ENCODE peak calls at places on chromosome 12, in nine cellular contexts. J is IMR-90, F is esophagus squamous epithelium, G is colonic mucosa, T is DND-41, U is HL-60, N is AG09319, L is heart right ventricle, V is endothelial cell. X is an unnamed sample.

GRCh38 chr12:25433581-25434325 is 119.3 kb downstream of the LMNTD1 start:
- DNase-seq in J (peak), F (no peak), G (no peak), T (no peak), U (no peak), N (no peak), L (no peak), V (no peak), X (no peak)

GRCh38 chr12:26195250-26195640 is at the start of gene SSPN:
- DNase-seq in J (peak), F (peak), G (peak), T (no peak), U (no peak), N (no peak), L (peak), V (peak), X (peak)

GRCh38 chr12:124002654-124003053 is 29.6 kb downstream of the ZNF664 start:
- DNase-seq in J (no peak), F (no peak), G (no peak), T (no peak), U (no peak), N (no peak), L (no peak), V (no peak), X (no peak)

GRCh38 chr12:124321040-124321481 is 26.2 kb downstream of the RFLNA start:
- DNase-seq in J (peak), F (no peak), G (peak), T (peak), U (peak), N (no peak), L (peak), V (peak), X (peak)

GRCh38 chr12:27277846-27278260 is 33.8 kb downstream of the STK38L start:
- DNase-seq in J (peak), F (no peak), G (peak), T (no peak), U (no peak), N (peak), L (no peak), V (no peak), X (peak)

GRCh38 chr12:110934093-110934852 is 13.9 kb upstream of the MYL2 start:
- DNase-seq in J (no peak), F (no peak), G (no peak), T (no peak), U (no peak), N (no peak), L (no peak), V (no peak), X (no peak)

GRCh38 chr12:124487065-124487833 is 80.2 kb downstream of the NCOR2 start:
- DNase-seq in J (no peak), F (no peak), G (no peak), T (no peak), U (peak), N (no peak), L (peak), V (no peak), X (no peak)

GRCh38 chr12:96907681-96908163 is 665 bp downstream of the NEDD1 start:
- DNase-seq in J (peak), F (no peak), G (peak), T (peak), U (peak), N (no peak), L (no peak), V (peak), X (peak)

GRCh38 chr12:54504550-54504949 is 7.0 kb downstream of the NCKAP1L start:
- DNase-seq in J (no peak), F (no peak), G (no peak), T (no peak), U (no peak), N (no peak), L (no peak), V (no peak), X (no peak)

GRCh38 chr12:105907982-105908381 is 230.8 kb downstream of the NUAK1 start:
- DNase-seq in J (no peak), F (no peak), G (no peak), T (no peak), U (no peak), N (no peak), L (no peak), V (no peak), X (no peak)

GRCh38 chr12:11321980-11322379 is 11.7 kb upstream of the PRB4 start:
- DNase-seq in J (no peak), F (no peak), G (no peak), T (no peak), U (no peak), N (no peak), L (no peak), V (no peak), X (no peak)

GRCh38 chr12:31804185-31804504 is 75.3 kb upstream of the AMN1 start:
- DNase-seq in J (no peak), F (no peak), G (no peak), T (no peak), U (no peak), N (no peak), L (no peak), V (no peak), X (no peak)

GRCh38 chr12:130081420-130081819 is 80.8 kb upstream of the FZD10 start:
- DNase-seq in J (no peak), F (no peak), G (no peak), T (no peak), U (no peak), N (no peak), L (no peak), V (no peak), X (no peak)

GRCh38 chr12:102629262-102629888 is 149.0 kb upstream of the IGF1 start:
- DNase-seq in J (peak), F (no peak), G (no peak), T (no peak), U (no peak), N (no peak), L (no peak), V (no peak), X (no peak)

GRCh38 chr12:41981758-41982157 is 162.9 kb downstream of the GXYLT1 start:
- DNase-seq in J (peak), F (no peak), G (no peak), T (no peak), U (no peak), N (no peak), L (no peak), V (no peak), X (no peak)

GRCh38 chr12:21502872-21503271 is 1.3 kb downstream of the GOLT1B start:
- DNase-seq in J (no peak), F (no peak), G (no peak), T (no peak), U (no peak), N (no peak), L (no peak), V (no peak), X (no peak)

GRCh38 chr12:95966287-95966870 is 23.2 kb downstream of the AMDHD1 start:
- DNase-seq in J (no peak), F (no peak), G (no peak), T (no peak), U (no peak), N (no peak), L (no peak), V (no peak), X (no peak)

GRCh38 chr12:91053951-91054715 is 3.7 kb downstream of the KERA start:
- DNase-seq in J (peak), F (no peak), G (peak), T (no peak), U (no peak), N (peak), L (no peak), V (no peak), X (no peak)

GRCh38 chr12:5511644-5512584 is 80.0 kb downstream of the NTF3 start:
- DNase-seq in J (peak), F (no peak), G (peak), T (peak), U (peak), N (peak), L (peak), V (peak), X (peak)

GRCh38 chr12:32906407-32907165 is 10.0 kb upstream of the PKP2 start:
- DNase-seq in J (no peak), F (no peak), G (peak), T (no peak), U (no peak), N (no peak), L (no peak), V (no peak), X (peak)

GRCh38 chr12:113207621-113208040 is 13.6 kb upstream of the TPCN1 start:
- DNase-seq in J (no peak), F (no peak), G (no peak), T (peak), U (peak), N (no peak), L (no peak), V (no peak), X (peak)

GRCh38 chr12:119528241-119528640 is 65.3 kb upstream of the TMEM233 start:
- DNase-seq in J (no peak), F (no peak), G (no peak), T (no peak), U (no peak), N (no peak), L (no peak), V (no peak), X (no peak)

GRCh38 chr12:131177599-131177998 is 223.9 kb downstream of the ADGRD1 start:
- DNase-seq in J (no peak), F (no peak), G (no peak), T (no peak), U (no peak), N (no peak), L (no peak), V (no peak), X (no peak)

GRCh38 chr12:103504606-103505005 is 8.8 kb upstream of the C12orf42 start:
- DNase-seq in J (no peak), F (no peak), G (no peak), T (no peak), U (no peak), N (no peak), L (no peak), V (no peak), X (no peak)

GRCh38 chr12:48050174-48050573 is 45.9 kb upstream of the COL2A1 start:
- DNase-seq in J (peak), F (no peak), G (no peak), T (no peak), U (no peak), N (no peak), L (no peak), V (no peak), X (no peak)

GRCh38 chr12:65526311-65526710 is 247.8 kb downstream of the MSRB3 start:
- DNase-seq in J (peak), F (no peak), G (no peak), T (no peak), U (no peak), N (no peak), L (no peak), V (no peak), X (no peak)

GRCh38 chr12:124927325-124928094 is 13.1 kb upstream of the UBC start:
- DNase-seq in J (peak), F (no peak), G (peak), T (peak), U (peak), N (no peak), L (peak), V (peak), X (peak)

GRCh38 chr12:102903318-102904007 is 13.6 kb downstream of the PAH start:
- DNase-seq in J (no peak), F (no peak), G (no peak), T (no peak), U (no peak), N (no peak), L (no peak), V (no peak), X (no peak)

GRCh38 chr12:45887544-45887943 is 102.8 kb downstream of the SCAF11 start:
- DNase-seq in J (no peak), F (no peak), G (no peak), T (no peak), U (no peak), N (no peak), L (no peak), V (no peak), X (no peak)

GRCh38 chr12:45895961-45896360 is 94.4 kb downstream of the SCAF11 start:
- DNase-seq in J (no peak), F (no peak), G (no peak), T (no peak), U (no peak), N (no peak), L (no peak), V (no peak), X (no peak)

GRCh38 chr12:45898094-45898493 is 92.3 kb downstream of the SCAF11 start:
- DNase-seq in J (no peak), F (no peak), G (no peak), T (no peak), U (no peak), N (no peak), L (no peak), V (no peak), X (no peak)

GRCh38 chr12:45890276-45890675 is 100.1 kb downstream of the SCAF11 start:
- DNase-seq in J (no peak), F (no peak), G (no peak), T (no peak), U (no peak), N (no peak), L (no peak), V (no peak), X (no peak)

DNA sequence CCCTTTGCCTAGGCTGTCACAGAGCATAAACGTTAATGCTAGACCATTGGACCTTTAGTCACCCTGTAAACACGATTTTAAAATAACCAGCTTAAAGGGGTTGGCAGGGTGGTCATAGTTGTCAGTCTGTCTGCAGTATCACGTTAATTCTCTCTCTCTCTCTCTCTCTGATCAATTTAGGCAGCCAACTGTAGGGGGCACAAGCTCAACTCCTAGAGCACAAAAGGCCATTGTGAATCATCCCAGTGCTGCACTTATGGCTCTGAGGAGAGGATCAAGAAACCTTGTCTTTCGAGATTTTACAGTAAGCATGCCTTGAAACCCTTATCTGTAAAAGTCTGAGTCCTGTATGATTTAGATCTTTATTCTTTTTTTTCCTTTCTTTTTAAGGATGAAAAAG is 97.1 kb downstream of the SCAF11 start:
- DNase-seq in J (peak), F (no peak), G (no peak), T (no peak), U (no peak), N (no peak), L (no peak), V (no peak), X (peak)
- TF ChIP-seq CTCF in J (peak), F (no peak), G (no peak), T (peak), U (no peak), N (no peak), L (no peak), V (no peak), X (no peak)

GRCh38 chr12:76878045-76878898 is 547 bp downstream of the CSRP2 start:
- DNase-seq in J (no peak), F (no peak), G (peak), T (no peak), U (no peak), N (no peak), L (peak), V (peak), X (peak)
- TF ChIP-seq CTCF in J (peak), F (peak), G (no peak), T (no peak), U (no peak), N (peak), L (no peak), V (no peak), X (no peak)

DNA sequence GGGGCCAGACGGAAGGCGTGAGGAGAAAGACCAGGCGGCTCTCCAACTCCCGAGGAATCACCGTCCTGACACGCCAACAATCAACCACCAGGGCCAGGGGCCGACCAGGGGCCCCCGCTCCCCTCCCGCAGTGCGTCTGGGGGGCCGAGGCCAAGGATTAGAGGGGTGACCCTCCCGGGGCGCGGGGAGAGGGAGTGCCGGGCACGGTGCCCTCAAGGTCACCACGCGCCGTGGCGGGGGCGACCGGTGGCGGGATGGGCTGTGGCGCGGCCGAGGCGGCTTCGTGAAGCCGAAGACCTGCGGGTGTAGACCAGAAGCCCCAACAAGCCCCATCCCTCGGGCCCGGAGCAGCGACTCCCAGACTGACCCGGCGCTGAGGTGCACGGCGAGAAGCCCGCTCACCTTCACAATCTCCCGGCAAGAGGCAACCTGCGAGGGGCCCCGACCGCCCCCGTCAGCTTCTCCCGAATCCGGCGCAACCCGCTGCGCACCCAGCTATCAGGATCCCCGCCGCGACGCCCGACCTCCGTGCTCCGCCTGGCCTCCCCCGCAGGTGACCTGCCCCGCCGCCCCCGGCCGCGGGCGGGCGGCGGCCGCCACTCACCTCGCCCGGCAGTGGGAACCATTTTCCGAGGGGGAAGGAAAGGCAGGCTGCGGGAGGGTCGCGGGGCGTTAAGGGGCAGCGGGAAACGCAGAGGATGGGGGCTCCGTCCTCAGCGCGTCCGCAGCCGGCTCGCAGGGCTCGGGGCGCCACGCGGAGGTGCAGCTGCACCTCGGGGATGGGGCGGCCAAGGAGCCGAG is 446 bp downstream of the ATP2B1 start:
- DNase-seq in J (peak), F (no peak), G (peak), T (peak), U (peak), N (no peak), L (peak), V (peak), X (peak)
- TF ChIP-seq CTCF in J (no peak), F (peak), G (no peak), T (peak), U (no peak), N (no peak), L (no peak), V (no peak), X (no peak)

GRCh38 chr12:43776498-43776897 is 17.7 kb downstream of the IRAK4 start:
- DNase-seq in J (peak), F (no peak), G (no peak), T (no peak), U (peak), N (no peak), L (no peak), V (no peak), X (peak)
- TF ChIP-seq CTCF in J (peak), F (peak), G (peak), T (peak), U (peak), N (peak), L (peak), V (peak), X (peak)

DNA sequence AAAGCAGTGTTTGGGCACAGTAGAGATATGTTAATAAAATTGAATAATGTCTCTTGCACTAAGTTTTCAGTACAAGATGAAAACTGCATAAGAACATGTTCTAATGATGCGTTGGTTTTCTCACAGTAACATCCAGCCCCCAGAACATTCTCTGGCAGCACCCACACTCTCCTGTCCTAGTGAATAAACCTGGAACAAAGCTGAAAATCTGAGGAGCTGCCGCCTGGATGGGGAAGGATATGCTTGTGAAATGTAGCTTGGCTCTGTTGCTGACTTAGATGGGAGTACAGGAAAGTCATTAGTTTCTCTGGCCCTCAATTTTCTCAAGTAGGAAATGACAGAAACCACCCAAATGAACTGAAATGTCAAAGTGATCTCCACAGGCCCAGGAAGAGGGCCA is 323.8 kb downstream of the APAF1 start:
- DNase-seq in J (no peak), F (no peak), G (no peak), T (no peak), U (no peak), N (no peak), L (no peak), V (no peak), X (no peak)
- TF ChIP-seq CTCF in J (no peak), F (no peak), G (no peak), T (no peak), U (no peak), N (no peak), L (no peak), V (no peak), X (no peak)

GRCh38 chr12:6921996-6922935 is 5.5 kb upstream of the ATN1 start:
- DNase-seq in J (no peak), F (no peak), G (no peak), T (no peak), U (peak), N (no peak), L (no peak), V (no peak), X (no peak)
- TF ChIP-seq CTCF in J (no peak), F (no peak), G (no peak), T (no peak), U (no peak), N (no peak), L (no peak), V (no peak), X (no peak)

GRCh38 chr12:56104815-56105476 is 587 bp downstream of the PA2G4 start:
- DNase-seq in J (no peak), F (no peak), G (no peak), T (peak), U (peak), N (no peak), L (no peak), V (peak), X (peak)
- TF ChIP-seq CTCF in J (peak), F (no peak), G (no peak), T (peak), U (no peak), N (no peak), L (no peak), V (no peak), X (no peak)

GRCh38 chr12:15818418-15818817 is 29.2 kb upstream of the EPS8 start:
- DNase-seq in J (no peak), F (no peak), G (no peak), T (no peak), U (no peak), N (no peak), L (no peak), V (no peak), X (no peak)

GRCh38 chr12:15811192-15812127 is 22.3 kb upstream of the EPS8 start:
- DNase-seq in J (no peak), F (no peak), G (no peak), T (no peak), U (no peak), N (no peak), L (no peak), V (no peak), X (no peak)

GRCh38 chr12:15819644-15820437 is 30.7 kb upstream of the EPS8 start:
- DNase-seq in J (no peak), F (no peak), G (no peak), T (no peak), U (no peak), N (no peak), L (no peak), V (no peak), X (no peak)

GRCh38 chr12:15815730-15816129 is 26.5 kb upstream of the EPS8 start:
- DNase-seq in J (no peak), F (no peak), G (no peak), T (no peak), U (no peak), N (no peak), L (no peak), V (no peak), X (no peak)
- TF ChIP-seq CTCF in J (no peak), F (no peak), G (no peak), T (no peak), U (no peak), N (no peak), L (no peak), V (no peak), X (no peak)

GRCh38 chr12:44873898-44874297 is 2.2 kb downstream of the NELL2 start:
- DNase-seq in J (peak), F (no peak), G (no peak), T (no peak), U (no peak), N (no peak), L (no peak), V (no peak), X (no peak)
- TF ChIP-seq CTCF in J (no peak), F (peak), G (no peak), T (peak), U (no peak), N (no peak), L (no peak), V (no peak), X (peak)